ENCODE peak calls at places on chromosomes 4 and X, in six cellular contexts. G is A673, A is upper lobe of right lung, J is transverse colon, W is uterus, E is activated B cell treated with CpG ODN at 0.5 μM for 24 hours. Y is an unnamed sample.

GRCh38 chr4:176810481-176811249 is 17.9 kb upstream of the VEGFC start:
- DNase-seq in G (no peak), A (no peak), J (no peak), W (no peak), E (no peak), Y (no peak)

GRCh38 chr4:176778063-176778462 is 14.7 kb downstream of the VEGFC start:
- DNase-seq in G (no peak), A (no peak), J (no peak), W (no peak), E (no peak), Y (no peak)

GRCh38 chr4:78687818-78688217 is 88.3 kb upstream of the BMP2K start:
- DNase-seq in G (no peak), A (no peak), J (no peak), W (no peak), E (no peak), Y (no peak)

GRCh38 chrX:25144043-25144940 is 128.5 kb upstream of the ARX start:
- DNase-seq in G (peak; percentile 89), A (peak; percentile 68), J (peak; percentile 54), W (peak; percentile 35), E (no peak), Y (no peak)

GRCh38 chr4:153095448-153096204 is 108.6 kb upstream of the TRIM2 start:
- DNase-seq in G (no peak), A (no peak), J (no peak), W (no peak), E (no peak), Y (no peak)

GRCh38 chr4:53067125-53067802 is 205.1 kb downstream of the RASL11B start:
- DNase-seq in G (no peak), A (no peak), J (no peak), W (no peak), E (no peak), Y (no peak)

GRCh38 chrX:9379697-9380551 is 84.9 kb upstream of the TBL1X start:
- DNase-seq in G (no peak), A (no peak), J (peak; percentile 37), W (no peak), E (no peak), Y (no peak)

GRCh38 chr4:140163029-140163810 is 9.2 kb upstream of the MAML3 start:
- DNase-seq in G (no peak), A (no peak), J (no peak), W (peak; percentile 70), E (no peak), Y (no peak)

GRCh38 chr4:20995591-20995990 is 295.3 kb downstream of the PACRGL start:
- DNase-seq in G (no peak), A (no peak), J (no peak), W (no peak), E (no peak), Y (no peak)

GRCh38 chrX:141439651-141440050 is 144.9 kb downstream of the SPANXA1 start:
- DNase-seq in G (no peak), A (no peak), J (no peak), W (no peak), E (no peak), Y (no peak)

GRCh38 chr4:147927377-147928137 is 195.7 kb downstream of the ARHGAP10 start:
- DNase-seq in G (peak; percentile 48), A (no peak), J (no peak), W (no peak), E (no peak), Y (no peak)

GRCh38 chr4:119136541-119136940 is 909 bp downstream of the MYOZ2 start:
- DNase-seq in G (peak; percentile 26), A (no peak), J (no peak), W (no peak), E (no peak), Y (no peak)

GRCh38 chrX:15566244-15566643 is 34.5 kb downstream of the ACE2 start:
- DNase-seq in G (no peak), A (no peak), J (no peak), W (no peak), E (no peak), Y (no peak)

GRCh38 chr4:16125571-16126445 is 42.0 kb upstream of the PROM1 start:
- DNase-seq in G (peak; percentile 42), A (no peak), J (no peak), W (no peak), E (no peak), Y (no peak)

GRCh38 chr4:110614981-110615365 is 7.9 kb downstream of the PITX2 start:
- DNase-seq in G (no peak), A (no peak), J (no peak), W (no peak), E (no peak), Y (no peak)

GRCh38 chrX:39133971-39134370 is 332.7 kb downstream of the MID1IP1 start:
- DNase-seq in G (no peak), A (no peak), J (peak; percentile 19), W (no peak), E (peak; percentile 27), Y (no peak)

GRCh38 chr4:20639346-20639745 is 60.9 kb upstream of the PACRGL start:
- DNase-seq in G (no peak), A (no peak), J (no peak), W (no peak), E (no peak), Y (no peak)

GRCh38 chr4:82797591-82798081 is 960 bp downstream of the SCD5 start:
- DNase-seq in G (no peak), A (no peak), J (peak; percentile 16), W (no peak), E (no peak), Y (no peak)

GRCh38 chrX:111095974-111096870 is at the start of gene PAK3:
- DNase-seq in G (peak; percentile 50), A (peak; percentile 55), J (peak; percentile 14), W (peak; percentile 80), E (no peak), Y (no peak)

GRCh38 chr4:172892300-172892699 is 276.3 kb upstream of the GALNT7 start:
- DNase-seq in G (peak; percentile 45), A (no peak), J (no peak), W (no peak), E (no peak), Y (no peak)

GRCh38 chr4:88600129-88600849 is 8.0 kb downstream of the HERC3 start:
- DNase-seq in G (peak; percentile 18), A (no peak), J (no peak), W (no peak), E (no peak), Y (no peak)

GRCh38 chr4:92091335-92091734 is 212.4 kb upstream of the GRID2 start:
- DNase-seq in G (peak; percentile 1), A (no peak), J (no peak), W (no peak), E (no peak), Y (no peak)

GRCh38 chr4:16598241-16599224 is 299.9 kb downstream of the LDB2 start:
- DNase-seq in G (no peak), A (no peak), J (no peak), W (no peak), E (no peak), Y (no peak)

GRCh38 chrX:19342331-19342906 is 1.3 kb upstream of the PDHA1 start:
- DNase-seq in G (peak; percentile 41), A (no peak), J (no peak), W (no peak), E (no peak), Y (no peak)

GRCh38 chrX:97389761-97390192 is 506.1 kb downstream of the RPA4 start:
- DNase-seq in G (no peak), A (no peak), J (no peak), W (no peak), E (no peak), Y (no peak)

GRCh38 chr4:32140636-32141035 is 1420.5 kb downstream of the PCDH7 start:
- DNase-seq in G (peak; percentile 97), A (no peak), J (no peak), W (no peak), E (no peak), Y (no peak)

GRCh38 chr4:32142075-32142474 is 1421.9 kb downstream of the PCDH7 start:
- DNase-seq in G (no peak), A (no peak), J (no peak), W (no peak), E (no peak), Y (no peak)

GRCh38 chr4:32148120-32148666 is 1428.0 kb downstream of the PCDH7 start:
- DNase-seq in G (peak; percentile 78), A (no peak), J (no peak), W (no peak), E (no peak), Y (no peak)

GRCh38 chr4:32147446-32148064 is 1427.4 kb downstream of the PCDH7 start:
- DNase-seq in G (no peak), A (no peak), J (no peak), W (no peak), E (no peak), Y (no peak)

DNA sequence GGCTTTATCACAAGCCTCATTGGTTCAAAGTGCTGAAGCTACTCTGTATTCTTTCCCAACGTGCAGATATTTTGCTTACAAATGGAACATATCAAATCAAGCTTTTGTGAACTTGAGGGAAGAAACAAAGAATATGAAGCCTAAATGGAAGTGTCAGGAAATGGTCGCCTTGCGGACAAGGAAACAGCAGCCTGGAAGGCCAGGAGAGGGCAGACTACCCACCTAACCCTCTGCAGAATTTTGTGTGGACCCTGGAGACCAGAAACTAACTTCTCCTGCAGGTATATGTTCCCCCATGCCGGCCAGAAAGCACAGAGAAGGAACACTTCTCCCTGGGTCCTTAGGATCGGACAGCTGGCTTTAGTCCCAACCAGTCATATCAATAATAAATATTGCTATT is 1425.8 kb downstream of the PCDH7 start:
- DNase-seq in G (no peak), A (no peak), J (no peak), W (no peak), E (no peak), Y (no peak)
- TF ChIP-seq CTCF in G (peak; percentile 8), A (no peak), J (no peak), W (no peak), E (no peak), Y (no peak)

GRCh38 chrX:115712484-115712883 is 151.5 kb downstream of the PLS3 start:
- DNase-seq in G (no peak), A (no peak), J (no peak), W (no peak), E (no peak), Y (no peak)
- TF ChIP-seq CTCF in G (no peak), A (no peak), J (no peak), W (no peak), E (no peak), Y (no peak)

DNA sequence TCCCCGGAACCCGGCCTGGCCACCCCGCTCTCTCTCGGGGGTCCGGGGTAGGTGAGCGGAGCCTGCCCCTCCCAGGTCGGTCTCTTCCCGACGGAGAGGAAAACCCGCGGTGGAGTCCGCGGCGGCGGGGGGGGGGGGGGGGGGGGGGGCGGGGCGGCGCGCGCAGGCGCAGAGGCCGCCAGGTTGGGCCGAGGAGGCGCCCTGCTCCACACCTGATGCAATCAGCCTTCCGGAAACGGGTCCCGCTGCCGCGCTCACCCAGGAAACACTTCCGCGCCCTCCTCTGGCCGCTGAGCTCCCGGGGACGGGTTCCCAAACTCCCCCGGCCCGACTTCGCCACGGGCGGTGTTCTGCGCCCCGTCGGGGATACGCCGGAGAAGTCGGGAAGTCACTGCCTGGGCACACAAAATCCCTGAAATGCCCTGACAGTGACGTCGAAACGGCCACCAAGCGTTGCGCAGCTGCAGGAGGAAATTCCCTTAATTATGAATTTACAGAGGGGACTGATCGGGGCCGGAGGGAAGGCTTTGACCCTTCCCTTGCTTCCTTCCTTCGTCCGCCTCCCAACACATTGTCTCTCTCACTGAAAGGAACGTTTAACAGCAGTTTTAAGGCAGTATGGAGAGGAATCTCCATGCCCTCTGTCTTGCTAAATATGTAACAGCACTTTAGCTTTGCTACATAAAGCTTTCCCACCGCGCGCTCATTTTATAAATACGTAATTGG is 2.1 kb upstream of the APBB2 start:
- DNase-seq in G (peak; percentile 77), A (peak; percentile 94), J (peak; percentile 86), W (peak; percentile 80), E (peak; percentile 30), Y (peak; percentile 61)
- TF ChIP-seq CTCF in G (no peak), A (peak; percentile 22), J (peak; percentile 42), W (peak; percentile 32), E (no peak), Y (no peak)

GRCh38 chr4:70839537-70840093 is at the start of gene GRSF1:
- DNase-seq in G (peak; percentile 88), A (peak; percentile 98), J (peak; percentile 96), W (peak; percentile 93), E (peak; percentile 88), Y (peak; percentile 92)
- TF ChIP-seq CTCF in G (no peak), A (no peak), J (no peak), W (peak; percentile 26), E (no peak), Y (no peak)

Y was measured in CD14-positive monocyte.